ENCODE peak calls at places on chromosomes 1 and 21, in five cellular contexts. J is OCI-LY7, V is sigmoid colon, F is breast epithelium, Y is stomach. Z is an unnamed sample. For H3K4me1, the result is how much of the 10 kb centered on the place peaks cover.

GRCh38 chr1:234589064-234589765 is 20.8 kb downstream of the IRF2BP2 start:
- DNase-seq in Y (no peak), F (no peak), J (no peak), V (no peak), Z (peak)

GRCh38 chr1:208724079-208724478 is 479.9 kb upstream of the PLXNA2 start:
- DNase-seq in F (no peak), V (no peak), J (no peak), Y (no peak), Z (no peak)

GRCh38 chr1:156149374-156150106 is 3.8 kb upstream of the SEMA4A start:
- DNase-seq in J (peak), V (no peak), F (no peak), Y (no peak), Z (no peak)

GRCh38 chr1:51304360-51304759 is 26.0 kb downstream of the TTC39A start:
- DNase-seq in J (no peak), V (peak), Y (no peak), F (no peak), Z (no peak)

GRCh38 chr1:156738916-156739315 is 2.0 kb downstream of the MRPL24 start:
- DNase-seq in F (no peak), J (no peak), Y (no peak), V (no peak), Z (no peak)

GRCh38 chr1:111471012-111471411 is 2.8 kb upstream of the C1orf162 start:
- DNase-seq in F (no peak), Y (peak), J (peak), V (peak), Z (peak)

GRCh38 chr1:187759934-187760333 is 931.2 kb downstream of the PLA2G4A start:
- DNase-seq in Y (no peak), J (no peak), V (no peak), F (no peak), Z (no peak)

GRCh38 chr1:67815303-67816095 is 17.8 kb downstream of the GNG12 start:
- DNase-seq in Y (peak), V (no peak), J (no peak), F (no peak), Z (no peak)

GRCh38 chr1:33430751-33431593 is at the start of gene PHC2:
- DNase-seq in V (peak), J (peak), Y (peak), F (peak), Z (peak)
- H3K27ac ChIP-seq in V (peak), J (no peak), Y (peak), F (peak), Z (peak)

DNA sequence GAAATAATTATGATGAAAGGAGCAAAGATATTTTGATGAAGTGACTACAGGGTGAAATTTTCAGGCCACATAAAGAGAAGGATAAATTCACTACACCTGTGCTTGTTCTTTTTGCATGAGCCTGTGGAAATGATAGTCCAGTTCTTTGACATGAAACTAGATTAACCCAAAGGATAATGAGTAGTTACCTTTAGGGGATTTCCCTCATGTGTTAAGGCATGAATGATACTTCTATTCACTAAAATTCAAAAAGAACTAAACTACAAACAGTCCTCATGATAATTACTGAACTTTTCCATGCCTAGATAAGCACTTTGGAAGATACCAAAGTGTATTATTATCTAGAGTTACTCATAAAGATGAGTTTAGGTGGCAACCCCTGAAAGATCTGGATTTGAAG is 244.3 kb downstream of the PTPRC start:
- DNase-seq in V (no peak), Y (no peak), J (no peak), F (no peak), Z (no peak)
- H3K4me1 ChIP-seq in V (under half), Y (under half), J (under half), F (under half), Z (under half)

GRCh38 chr1:107935396-107936064 is 29.4 kb downstream of the VAV3 start:
- DNase-seq in Y (no peak), J (peak), V (no peak), F (no peak), Z (no peak)
- H3K27ac ChIP-seq in Y (peak), J (peak), V (no peak), F (peak), Z (no peak)

GRCh38 chr1:206693029-206693428 is 8.3 kb downstream of the MAPKAPK2 start:
- DNase-seq in F (no peak), J (no peak), V (peak), Y (peak), Z (peak)
- H3K4me1 ChIP-seq in F (under half), J (under half), V (half or more), Y (half or more), Z (half or more)

GRCh38 chr1:40786995-40787705 is 3.6 kb downstream of the KCNQ4 start:
- DNase-seq in F (no peak), J (no peak), Y (no peak), V (no peak), Z (no peak)
- H3K27ac ChIP-seq in F (no peak), J (no peak), Y (peak), V (peak), Z (no peak)

GRCh38 chr1:46186076-46186475 is 9.8 kb upstream of the P3R3URF start:
- DNase-seq in V (no peak), J (no peak), F (no peak), Y (no peak), Z (no peak)
- H3K4me1 ChIP-seq in V (under half), J (under half), F (under half), Y (under half), Z (under half)

GRCh38 chr1:197320991-197321531 is 53.0 kb downstream of the CRB1 start:
- DNase-seq in Y (no peak), F (no peak), J (no peak), V (no peak), Z (no peak)
- H3K27ac ChIP-seq in Y (no peak), F (no peak), J (no peak), V (no peak), Z (no peak)

GRCh38 chr21:42527127-42527488 is 13.5 kb downstream of the SLC37A1 start:
- DNase-seq in J (no peak), Y (no peak), F (no peak), V (peak), Z (no peak)
- H3K4me1 ChIP-seq in J (half or more), Y (under half), F (under half), V (under half), Z (half or more)